ENCODE peak calls at places on chromosomes 7 and 10, in ten cellular contexts. M, C, Z, H, U, J, Q, X, K and S are unnamed samples.

GRCh38 chr10:132514841-132515521 is 22.6 kb upstream of the INPP5A start:
- DNase-seq in M (peak), C (no peak), Z (no peak), H (peak), U (no peak), J (peak), Q (no peak), X (no peak), K (no peak), S (no peak)

GRCh38 chr7:85186521-85187241 is at the start of gene SEMA3D:
- DNase-seq in M (peak), C (peak), Z (no peak), H (peak), U (peak), J (peak), Q (peak), X (peak), K (peak), S (peak)

GRCh38 chr7:29193316-29194205 is 1.0 kb upstream of the CHN2 start:
- DNase-seq in M (peak), C (no peak), Z (no peak), H (no peak), U (peak), J (no peak), Q (no peak), X (no peak), K (no peak), S (no peak)

GRCh38 chr7:92614586-92615237 is 24.5 kb upstream of the FAM133B start:
- DNase-seq in M (no peak), C (peak), Z (no peak), H (no peak), U (peak), J (no peak), Q (no peak), X (no peak), K (peak), S (no peak)

GRCh38 chr7:150955519-150956394 is 22.4 kb downstream of the KCNH2 start:
- DNase-seq in M (peak), C (peak), Z (no peak), H (peak), U (peak), J (no peak), Q (no peak), X (no peak), K (peak), S (no peak)

GRCh38 chr7:121366852-121367431 is 29.2 kb downstream of the FAM3C start:
- DNase-seq in M (peak), C (no peak), Z (no peak), H (no peak), U (peak), J (no peak), Q (peak), X (no peak), K (peak), S (no peak)

GRCh38 chr7:130210181-130210935 is 2.7 kb downstream of the SSMEM1 start:
- DNase-seq in M (peak), C (no peak), Z (no peak), H (no peak), U (no peak), J (no peak), Q (no peak), X (no peak), K (peak), S (no peak)

GRCh38 chr7:121807078-121807477 is 65.9 kb upstream of the PTPRZ1 start:
- DNase-seq in M (no peak), C (no peak), Z (no peak), H (no peak), U (no peak), J (no peak), Q (no peak), X (no peak), K (no peak), S (no peak)

GRCh38 chr7:11233871-11234270 is 260.2 kb downstream of the PHF14 start:
- DNase-seq in M (peak), C (no peak), Z (no peak), H (no peak), U (no peak), J (no peak), Q (no peak), X (no peak), K (no peak), S (no peak)

GRCh38 chr7:29923231-29923630 is 66.4 kb downstream of the SCRN1 start:
- DNase-seq in M (no peak), C (no peak), Z (no peak), H (no peak), U (no peak), J (no peak), Q (no peak), X (no peak), K (no peak), S (no peak)

GRCh38 chr10:91974960-91975359 is 51.4 kb downstream of the BTAF1 start:
- DNase-seq in M (no peak), C (no peak), Z (no peak), H (no peak), U (no peak), J (no peak), Q (no peak), X (no peak), K (peak), S (no peak)

GRCh38 chr7:92695308-92696261 is 105.4 kb upstream of the FAM133B start:
- DNase-seq in M (peak), C (peak), Z (no peak), H (peak), U (peak), J (peak), Q (peak), X (peak), K (peak), S (no peak)

GRCh38 chr7:116574025-116574822 is 49.4 kb downstream of the CAV1 start:
- DNase-seq in M (no peak), C (no peak), Z (no peak), H (no peak), U (no peak), J (no peak), Q (no peak), X (no peak), K (no peak), S (no peak)

GRCh38 chr10:117413928-117414618 is 38.8 kb upstream of the PDZD8 start:
- DNase-seq in M (no peak), C (no peak), Z (no peak), H (no peak), U (no peak), J (no peak), Q (peak), X (no peak), K (peak), S (no peak)

GRCh38 chr10:88389456-88389855 is 193.7 kb downstream of the RNLS start:
- DNase-seq in M (peak), C (no peak), Z (no peak), H (peak), U (peak), J (peak), Q (no peak), X (no peak), K (peak), S (no peak)

GRCh38 chr7:107012691-107013090 is 31.8 kb upstream of the PRKAR2B start:
- DNase-seq in M (no peak), C (no peak), Z (no peak), H (no peak), U (no peak), J (no peak), Q (no peak), X (no peak), K (no peak), S (no peak)

GRCh38 chr7:55056068-55056467 is 37.3 kb downstream of the EGFR start:
- DNase-seq in M (no peak), C (no peak), Z (no peak), H (no peak), U (no peak), J (no peak), Q (no peak), X (no peak), K (no peak), S (no peak)
- H3K27ac ChIP-seq in M (no peak), C (no peak), Z (no peak), H (no peak), U (no peak), J (no peak), Q (peak), X (no peak), K (peak), S (no peak)

GRCh38 chr10:71218046-71218832 is 5.9 kb downstream of the UNC5B start:
- DNase-seq in M (peak), C (no peak), Z (no peak), H (no peak), U (no peak), J (no peak), Q (no peak), X (no peak), K (peak), S (no peak)

GRCh38 chr10:71217266-71218045 is 5.1 kb downstream of the UNC5B start:
- DNase-seq in M (peak), C (no peak), Z (no peak), H (peak), U (peak), J (no peak), Q (no peak), X (no peak), K (peak), S (no peak)

GRCh38 chr10:71216751-71217265 is 4.4 kb downstream of the UNC5B start:
- DNase-seq in M (peak), C (no peak), Z (no peak), H (no peak), U (no peak), J (no peak), Q (no peak), X (no peak), K (no peak), S (no peak)

GRCh38 chr10:71214641-71215160 is 2.3 kb downstream of the UNC5B start:
- DNase-seq in M (no peak), C (no peak), Z (no peak), H (no peak), U (no peak), J (no peak), Q (no peak), X (no peak), K (no peak), S (no peak)

GRCh38 chr10:71216363-71216695 is 4.0 kb downstream of the UNC5B start:
- DNase-seq in M (no peak), C (no peak), Z (no peak), H (no peak), U (no peak), J (no peak), Q (no peak), X (no peak), K (no peak), S (no peak)
- H3K4me3 ChIP-seq in M (no peak), C (peak), Z (no peak), H (no peak), U (no peak), J (no peak), Q (no peak), X (peak), K (no peak), S (peak)

DNA sequence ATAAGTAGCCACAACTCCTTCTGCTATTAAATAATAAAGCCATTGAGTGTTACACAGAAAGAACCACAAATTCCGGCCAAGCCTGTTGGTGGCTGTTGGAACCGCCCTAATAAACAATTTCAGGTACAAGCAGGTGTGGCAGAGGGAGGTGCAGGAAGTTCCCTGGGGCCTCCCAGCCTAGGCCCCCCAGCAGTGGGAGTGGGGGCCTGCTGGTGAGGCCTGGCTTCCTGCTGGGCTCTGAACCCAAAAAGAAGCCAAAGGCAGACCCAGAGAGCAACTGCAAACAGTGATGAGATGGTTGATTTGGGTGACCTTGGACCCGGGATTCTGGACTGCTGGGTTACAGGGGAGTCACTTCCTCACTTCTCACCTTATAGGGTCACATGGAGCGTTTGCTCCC is 21.0 kb upstream of the LMTK2 start:
- DNase-seq in M (no peak), C (no peak), Z (no peak), H (no peak), U (no peak), J (no peak), Q (no peak), X (no peak), K (no peak), S (no peak)
- H3K27ac ChIP-seq in M (no peak), C (no peak), Z (no peak), H (no peak), U (no peak), J (no peak), Q (no peak), X (no peak), K (no peak), S (no peak)

GRCh38 chr10:121860810-121861209 is 67.0 kb downstream of the ATE1 start:
- DNase-seq in M (no peak), C (no peak), Z (no peak), H (no peak), U (no peak), J (no peak), Q (no peak), X (no peak), K (no peak), S (no peak)

GRCh38 chr10:121851791-121852190 is 76.0 kb downstream of the ATE1 start:
- DNase-seq in M (no peak), C (no peak), Z (no peak), H (no peak), U (no peak), J (no peak), Q (no peak), X (no peak), K (peak), S (no peak)

GRCh38 chr10:121853950-121854349 is 73.9 kb downstream of the ATE1 start:
- DNase-seq in M (no peak), C (no peak), Z (no peak), H (no peak), U (no peak), J (no peak), Q (no peak), X (no peak), K (no peak), S (no peak)

DNA sequence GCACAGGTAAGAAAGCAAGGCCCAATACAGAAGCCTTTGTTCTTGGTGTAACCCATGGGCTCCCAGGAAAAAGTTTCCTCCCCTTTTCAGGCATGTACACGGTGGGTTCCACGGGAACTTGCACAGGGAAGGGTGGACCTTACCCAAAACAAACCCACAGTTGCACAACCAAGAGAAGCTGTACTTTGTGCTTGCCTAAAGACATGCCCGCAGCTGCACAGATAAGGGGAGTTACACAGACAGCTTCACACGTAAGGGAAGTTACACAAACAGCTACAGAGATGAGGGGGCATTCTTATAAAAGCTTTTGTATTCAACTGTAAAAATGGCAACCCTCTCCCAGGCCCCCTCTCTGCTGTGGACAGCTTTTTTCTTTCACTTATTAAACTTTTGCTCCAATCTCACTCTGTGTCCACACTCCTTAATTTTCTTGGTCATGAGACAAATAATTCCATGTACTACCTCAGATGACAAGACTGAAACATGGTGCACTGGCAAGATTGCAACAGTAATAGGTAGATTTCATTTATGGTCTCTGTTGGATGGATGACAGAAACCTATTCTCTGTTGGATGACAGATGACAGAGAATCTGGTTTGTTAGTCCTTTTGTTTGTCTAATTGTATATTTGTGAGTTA is 72.9 kb downstream of the ATE1 start:
- DNase-seq in M (peak), C (no peak), Z (no peak), H (no peak), U (peak), J (no peak), Q (no peak), X (no peak), K (no peak), S (no peak)
- H3K4me3 ChIP-seq in M (no peak), C (no peak), Z (no peak), H (no peak), U (no peak), J (no peak), Q (no peak), X (no peak), K (no peak), S (no peak)

GRCh38 chr10:78009662-78010061 is 19.7 kb downstream of the POLR3A start:
- DNase-seq in M (no peak), C (no peak), Z (no peak), H (no peak), U (no peak), J (no peak), Q (no peak), X (no peak), K (no peak), S (no peak)
- H3K27ac ChIP-seq in M (no peak), C (no peak), Z (no peak), H (no peak), U (no peak), J (no peak), Q (no peak), X (no peak), K (no peak), S (no peak)

DNA sequence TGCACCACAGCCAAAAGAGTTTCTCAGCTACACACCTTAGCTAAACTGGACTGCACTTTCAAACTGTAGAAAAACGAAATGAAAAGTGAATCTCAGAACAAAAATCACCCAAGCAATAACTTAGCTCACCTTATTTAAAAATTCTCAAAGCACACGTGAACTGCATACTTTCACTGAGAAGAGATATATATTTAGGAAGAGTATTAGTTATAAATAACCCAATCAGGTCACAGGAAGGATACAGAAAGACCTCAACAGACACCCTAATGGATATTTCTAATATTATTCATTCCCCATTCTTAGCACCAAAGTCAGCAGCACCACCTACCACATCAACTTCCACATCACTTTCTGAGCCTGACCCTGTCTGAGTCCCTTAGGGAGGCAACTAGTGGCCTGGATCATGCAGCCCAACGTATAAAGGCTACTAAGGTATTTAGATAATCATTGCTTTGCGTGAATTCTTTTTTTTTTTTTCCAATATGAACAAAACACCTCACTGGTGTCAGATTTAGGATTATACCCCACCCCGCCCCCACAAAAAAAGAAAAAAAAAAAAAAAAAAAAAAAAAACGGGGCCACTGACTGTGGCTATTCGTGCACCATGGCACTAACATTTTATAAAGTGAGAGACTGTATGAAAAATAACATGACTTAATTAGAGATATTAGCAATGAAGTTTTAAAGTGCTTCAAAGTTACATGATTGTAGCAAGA is 2.6 kb downstream of the ABI1 start:
- DNase-seq in M (peak), C (no peak), Z (no peak), H (no peak), U (peak), J (no peak), Q (no peak), X (no peak), K (peak), S (no peak)
- H3K4me3 ChIP-seq in M (no peak), C (peak), Z (no peak), H (no peak), U (peak), J (no peak), Q (no peak), X (peak), K (peak), S (peak)

GRCh38 chr10:43399911-43400310 is 9.1 kb downstream of the HNRNPF start:
- DNase-seq in M (no peak), C (no peak), Z (no peak), H (no peak), U (no peak), J (no peak), Q (no peak), X (no peak), K (no peak), S (no peak)
- H3K27ac ChIP-seq in M (no peak), C (no peak), Z (peak), H (no peak), U (peak), J (no peak), Q (no peak), X (no peak), K (no peak), S (no peak)

GRCh38 chr7:104903781-104904180 is 110.2 kb upstream of the KMT2E start:
- DNase-seq in M (no peak), C (no peak), Z (no peak), H (no peak), U (no peak), J (no peak), Q (no peak), X (no peak), K (no peak), S (no peak)

GRCh38 chr7:104903044-104903443 is 111.0 kb upstream of the KMT2E start:
- DNase-seq in M (no peak), C (no peak), Z (no peak), H (no peak), U (no peak), J (no peak), Q (no peak), X (no peak), K (peak), S (no peak)

GRCh38 chr7:104906032-104906431 is 108.0 kb upstream of the KMT2E start:
- DNase-seq in M (no peak), C (no peak), Z (no peak), H (no peak), U (no peak), J (no peak), Q (no peak), X (no peak), K (no peak), S (no peak)

GRCh38 chr7:104908636-104909035 is 105.4 kb upstream of the KMT2E start:
- DNase-seq in M (no peak), C (no peak), Z (no peak), H (no peak), U (no peak), J (no peak), Q (no peak), X (no peak), K (no peak), S (no peak)

GRCh38 chr7:104906546-104906945 is 107.5 kb upstream of the KMT2E start:
- DNase-seq in M (no peak), C (no peak), Z (no peak), H (no peak), U (no peak), J (no peak), Q (no peak), X (no peak), K (no peak), S (no peak)
- H3K4me3 ChIP-seq in M (no peak), C (no peak), Z (no peak), H (no peak), U (no peak), J (no peak), Q (no peak), X (no peak), K (no peak), S (no peak)